ENCODE peak calls at places on chromosomes 1 and 21, in six cellular contexts. C is choroid plexus epithelial cell, H is ovary, W is left lung, M is astrocyte of the spinal cord, E is lower lobe of right lung. X is an unnamed sample.

GRCh38 chr21:43974791-43975468 is 37.2 kb upstream of the TRAPPC10 start:
- DNase-seq in C (no peak), H (no peak), W (peak), M (no peak), E (no peak), X (no peak)

GRCh38 chr1:56466541-56466940 is 112.8 kb downstream of the PLPP3 start:
- DNase-seq in C (no peak), H (no peak), W (no peak), M (no peak), E (no peak), X (no peak)

GRCh38 chr1:225875044-225875822 is 6.9 kb downstream of the TMEM63A start:
- DNase-seq in C (no peak), H (no peak), W (no peak), M (no peak), E (peak), X (no peak)

GRCh38 chr1:236759252-236759859 is 35.7 kb upstream of the MTR start:
- DNase-seq in C (peak), H (no peak), W (no peak), M (peak), E (no peak), X (no peak)

GRCh38 chr1:175462618-175463017 is 270.0 kb upstream of the KIAA0040 start:
- DNase-seq in C (no peak), H (no peak), W (no peak), M (no peak), E (no peak), X (no peak)

GRCh38 chr1:77234943-77235342 is 15.7 kb upstream of the PIGK start:
- DNase-seq in C (no peak), H (no peak), W (no peak), M (no peak), E (no peak), X (no peak)

GRCh38 chr1:237677979-237678378 is 212.7 kb downstream of the ZP4 start:
- DNase-seq in C (peak), H (no peak), W (no peak), M (peak), E (no peak), X (no peak)

GRCh38 chr1:172902861-172903381 is 147.8 kb downstream of the TNFSF18 start:
- DNase-seq in C (peak), H (no peak), W (no peak), M (peak), E (no peak), X (no peak)

GRCh38 chr1:63033211-63033610 is 249.3 kb downstream of the ATG4C start:
- DNase-seq in C (no peak), H (no peak), W (no peak), M (no peak), E (no peak), X (no peak)

GRCh38 chr1:29004288-29004687 is 89.9 kb downstream of the EPB41 start:
- DNase-seq in C (no peak), H (no peak), W (no peak), M (no peak), E (no peak), X (no peak)

GRCh38 chr21:45224189-45224938 is 63.3 kb downstream of the POFUT2 start:
- DNase-seq in C (peak), H (no peak), W (no peak), M (no peak), E (no peak), X (no peak)

DNA sequence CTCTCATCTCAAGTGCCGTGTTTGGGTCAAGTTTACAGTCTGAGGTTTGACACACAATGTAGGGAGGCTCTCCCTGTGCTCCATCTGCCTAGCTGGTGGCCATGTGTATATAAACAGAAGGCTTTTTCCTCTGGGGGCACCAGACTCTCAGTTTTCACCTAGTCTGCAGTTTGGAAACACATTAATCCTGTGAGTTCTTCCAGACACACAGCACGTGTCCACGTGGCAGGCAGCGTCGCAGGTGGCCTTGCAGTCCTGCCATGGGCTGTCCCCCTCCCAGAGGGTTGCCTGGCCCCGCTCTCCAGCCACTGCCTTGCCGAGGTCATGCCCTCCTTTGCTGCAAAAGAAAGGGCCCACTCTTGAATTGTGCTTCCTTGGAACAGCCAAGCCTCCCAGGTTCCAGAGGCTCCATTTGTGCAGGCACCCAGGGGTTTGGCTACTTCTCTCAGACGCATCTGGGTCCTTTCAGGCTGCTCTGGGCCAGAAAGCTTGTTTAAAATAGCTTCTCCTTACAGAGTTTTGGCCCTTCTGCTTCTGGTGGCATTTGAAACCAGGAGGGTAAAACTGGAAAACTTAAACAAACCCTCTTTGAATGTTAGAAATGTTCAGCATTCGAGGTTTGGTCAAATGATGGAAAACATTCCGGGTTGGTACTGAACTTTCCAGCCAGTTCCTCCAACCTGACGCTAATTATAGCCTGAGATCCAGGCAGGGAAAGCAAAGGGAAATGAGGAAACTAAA is 4.4 kb upstream of the RUNX1 start:
- DNase-seq in C (peak), H (no peak), W (no peak), M (no peak), E (no peak), X (no peak)
- TF ChIP-seq CTCF in C (peak), H (no peak), W (no peak), M (no peak), E (no peak), X (peak)

GRCh38 chr1:162740755-162741154 is 49.7 kb upstream of the HSD17B7 start:
- DNase-seq in C (no peak), H (no peak), W (no peak), M (no peak), E (no peak), X (no peak)
- TF ChIP-seq CTCF in C (no peak), H (no peak), W (no peak), M (no peak), E (no peak), X (no peak)

GRCh38 chr1:8115031-8115768 is 89.1 kb upstream of the ERRFI1 start:
- DNase-seq in C (no peak), H (no peak), W (no peak), M (no peak), E (no peak), X (no peak)

GRCh38 chr1:8118031-8118451 is 91.9 kb upstream of the ERRFI1 start:
- DNase-seq in C (no peak), H (no peak), W (no peak), M (no peak), E (no peak), X (no peak)

GRCh38 chr1:8113257-8114220 is 87.4 kb upstream of the ERRFI1 start:
- DNase-seq in C (peak), H (no peak), W (no peak), M (no peak), E (no peak), X (no peak)

GRCh38 chr1:8116892-8117262 is 90.8 kb upstream of the ERRFI1 start:
- DNase-seq in C (peak), H (peak), W (no peak), M (peak), E (peak), X (peak)

GRCh38 chr1:8115769-8116167 is 89.7 kb upstream of the ERRFI1 start:
- DNase-seq in C (no peak), H (no peak), W (no peak), M (no peak), E (no peak), X (no peak)
- TF ChIP-seq CTCF in C (no peak), H (no peak), W (no peak), M (no peak), E (no peak), X (no peak)

DNA sequence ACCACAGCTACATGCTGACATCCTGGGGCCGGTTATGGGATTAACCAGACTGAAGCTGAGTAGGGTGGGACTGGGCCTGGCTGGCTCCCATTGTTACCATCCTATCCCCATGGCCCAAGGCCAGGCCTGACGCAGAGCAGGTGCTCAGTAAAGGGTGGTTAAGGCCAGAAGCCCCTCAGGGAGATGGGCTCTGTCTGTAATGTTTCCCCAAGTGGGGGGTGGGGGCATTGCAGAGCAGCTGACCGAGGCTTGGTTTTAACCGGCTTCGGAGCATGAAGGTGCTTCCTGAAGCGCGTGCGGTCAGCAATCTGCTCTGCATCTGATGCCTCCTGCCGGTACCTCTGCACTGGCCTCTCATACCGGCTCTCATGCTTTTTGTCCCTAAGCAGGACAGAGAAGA is 83.4 kb upstream of the ACTL8 start:
- DNase-seq in C (no peak), H (no peak), W (no peak), M (no peak), E (no peak), X (no peak)
- TF ChIP-seq CTCF in C (peak), H (no peak), W (no peak), M (no peak), E (no peak), X (no peak)

DNA sequence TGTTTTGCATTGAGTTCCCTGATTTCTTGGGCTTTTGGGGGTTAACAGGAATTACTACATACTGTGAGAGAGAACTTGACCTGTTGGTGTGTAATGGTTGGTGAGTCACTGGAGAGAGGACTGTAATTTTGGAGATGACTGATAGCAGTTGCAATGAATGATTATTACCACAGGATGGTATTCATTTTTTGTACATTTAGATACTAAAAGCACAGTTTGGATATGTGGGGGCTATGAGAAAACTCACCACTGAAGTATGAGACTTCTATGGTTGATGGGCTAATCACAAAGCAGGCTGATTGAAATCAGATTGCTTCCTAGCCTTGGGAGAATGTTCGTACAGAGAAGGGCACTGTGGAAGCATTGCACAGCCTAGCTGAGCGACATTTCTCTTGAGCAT is 1571.3 kb upstream of the PRMT6 start:
- DNase-seq in C (peak), H (no peak), W (no peak), M (peak), E (no peak), X (no peak)
- TF ChIP-seq CTCF in C (no peak), H (no peak), W (no peak), M (no peak), E (no peak), X (no peak)

DNA sequence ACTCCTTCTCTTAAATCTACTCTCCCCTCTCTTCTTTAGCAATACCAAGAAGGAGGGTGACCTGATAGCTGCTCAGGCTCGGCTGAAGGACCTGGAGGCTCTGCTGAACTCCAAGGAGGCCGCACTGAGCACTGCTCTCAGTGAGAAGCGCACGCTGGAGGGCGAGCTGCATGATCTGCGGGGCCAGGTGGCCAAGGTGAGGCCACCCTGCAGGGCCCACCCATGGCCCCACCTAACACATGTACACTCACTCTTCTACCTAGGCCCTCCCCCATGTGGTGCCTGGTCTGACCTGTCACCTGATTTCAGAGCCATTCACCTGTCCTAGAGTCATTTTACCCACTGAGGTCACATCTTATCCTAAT is 16.0 kb downstream of the LMNA start:
- DNase-seq in C (no peak), H (no peak), W (no peak), M (no peak), E (no peak), X (no peak)
- TF ChIP-seq CTCF in C (no peak), H (no peak), W (no peak), M (no peak), E (peak), X (peak)

GRCh38 chr1:8350914-8351684 is 33.2 kb downstream of the SLC45A1 start:
- DNase-seq in C (no peak), H (peak), W (no peak), M (no peak), E (peak), X (no peak)

GRCh38 chr1:8353386-8353785 is 35.5 kb downstream of the SLC45A1 start:
- DNase-seq in C (no peak), H (peak), W (no peak), M (no peak), E (no peak), X (no peak)

GRCh38 chr1:8352471-8352845 is 34.5 kb downstream of the SLC45A1 start:
- DNase-seq in C (no peak), H (peak), W (no peak), M (no peak), E (no peak), X (no peak)

GRCh38 chr1:8352886-8353285 is 35.0 kb downstream of the SLC45A1 start:
- DNase-seq in C (no peak), H (peak), W (no peak), M (no peak), E (no peak), X (no peak)

GRCh38 chr1:8351693-8352470 is 34.0 kb downstream of the SLC45A1 start:
- DNase-seq in C (peak), H (peak), W (no peak), M (no peak), E (no peak), X (no peak)
- TF ChIP-seq CTCF in C (peak), H (peak), W (peak), M (peak), E (peak), X (peak)

DNA sequence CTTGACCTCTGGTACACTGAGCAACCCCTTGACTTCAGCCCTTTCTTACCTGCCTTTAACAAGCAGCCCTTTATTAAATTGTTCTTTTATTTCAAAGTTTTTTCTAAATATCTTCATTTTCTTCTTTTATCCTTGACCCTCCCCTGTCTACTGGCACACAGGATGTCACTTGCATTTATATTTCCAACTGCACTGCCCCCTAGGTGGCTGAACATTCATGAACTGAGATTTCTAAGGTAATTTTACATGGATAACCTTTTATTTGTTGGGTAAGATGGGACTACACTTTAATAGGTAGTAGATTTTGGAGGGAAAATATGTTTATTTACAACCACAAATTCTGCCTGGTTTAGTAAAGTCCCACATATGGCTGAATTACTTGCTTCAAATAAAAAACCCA is 190.0 kb downstream of the ATP6V1G3 start:
- DNase-seq in C (no peak), H (no peak), W (no peak), M (no peak), E (no peak), X (no peak)
- TF ChIP-seq CTCF in C (no peak), H (no peak), W (no peak), M (no peak), E (no peak), X (peak)

X was measured in osteocyte.